ENCODE peak calls at places on chromosomes 3 and 15, in eight cellular contexts. H, V, M, F, I, N, Y and Z are unnamed samples.
A peak's percentile ranks its signal among the peaks of the same experiment; 100 is the strongest.

GRCh38 chr3:183224581-183224980 is 28.5 kb upstream of the B3GNT5 start:
- DNase-seq in H (no peak), V (no peak), M (no peak), F (no peak), I (no peak), N (no peak), Y (no peak), Z (no peak)

GRCh38 chr15:67613708-67614107 is 71.2 kb downstream of the MAP2K5 start:
- DNase-seq in H (no peak), V (no peak), M (no peak), F (peak; percentile 45), I (no peak), N (no peak), Y (no peak), Z (no peak)

GRCh38 chr15:29377141-29377540 is 107.5 kb upstream of the NSMCE3 start:
- DNase-seq in H (no peak), V (no peak), M (no peak), F (no peak), I (no peak), N (no peak), Y (peak; percentile 22), Z (peak; percentile 39)

GRCh38 chr3:38616111-38616510 is 33.4 kb downstream of the SCN5A start:
- DNase-seq in H (no peak), V (no peak), M (no peak), F (no peak), I (no peak), N (no peak), Y (no peak), Z (no peak)

GRCh38 chr3:124882749-124883148 is 4.4 kb downstream of the ITGB5 start:
- DNase-seq in H (peak; percentile 64), V (no peak), M (no peak), F (no peak), I (peak; percentile 90), N (no peak), Y (peak; percentile 59), Z (no peak)

GRCh38 chr3:12170207-12170606 is 11.5 kb upstream of the TIMP4 start:
- DNase-seq in H (peak; percentile 73), V (no peak), M (no peak), F (no peak), I (no peak), N (peak; percentile 7), Y (no peak), Z (no peak)

GRCh38 chr3:116267139-116267538 is 178.1 kb downstream of the LSAMP start:
- DNase-seq in H (no peak), V (no peak), M (no peak), F (no peak), I (no peak), N (no peak), Y (no peak), Z (no peak)

GRCh38 chr15:77538793-77539487 is 93.8 kb downstream of the LINGO1 start:
- DNase-seq in H (no peak), V (no peak), M (peak; percentile 92), F (no peak), I (no peak), N (no peak), Y (no peak), Z (peak; percentile 59)

GRCh38 chr15:93980149-93980911 is 251.0 kb upstream of the MCTP2 start:
- DNase-seq in H (no peak), V (no peak), M (no peak), F (no peak), I (peak; percentile 15), N (no peak), Y (no peak), Z (no peak)

GRCh38 chr3:179995406-179995805 is 41.3 kb downstream of the PEX5L start:
- DNase-seq in H (no peak), V (no peak), M (no peak), F (no peak), I (no peak), N (no peak), Y (no peak), Z (no peak)

GRCh38 chr15:50280271-50280670 is 14.7 kb upstream of the HDC start:
- DNase-seq in H (no peak), V (no peak), M (no peak), F (no peak), I (no peak), N (no peak), Y (no peak), Z (no peak)

GRCh38 chr3:67377299-67377698 is 277.1 kb downstream of the SUCLG2 start:
- DNase-seq in H (no peak), V (no peak), M (no peak), F (no peak), I (no peak), N (no peak), Y (no peak), Z (no peak)

GRCh38 chr3:43028678-43029490 is 49.8 kb downstream of the GASK1A start:
- DNase-seq in H (no peak), V (no peak), M (no peak), F (no peak), I (no peak), N (no peak), Y (peak; percentile 52), Z (no peak)

GRCh38 chr3:129917423-129918007 is 24.0 kb upstream of the TMCC1 start:
- DNase-seq in H (no peak), V (no peak), M (no peak), F (no peak), I (no peak), N (no peak), Y (no peak), Z (no peak)

GRCh38 chr3:108014943-108015342 is 75.9 kb downstream of the CD47 start:
- DNase-seq in H (no peak), V (no peak), M (no peak), F (no peak), I (no peak), N (no peak), Y (no peak), Z (no peak)

GRCh38 chr3:180633722-180634121 is 31.8 kb downstream of the TTC14 start:
- DNase-seq in H (no peak), V (peak; percentile 41), M (no peak), F (no peak), I (no peak), N (no peak), Y (no peak), Z (no peak)

GRCh38 chr15:51227967-51228783 is 110.2 kb downstream of the CYP19A1 start:
- DNase-seq in H (peak; percentile 85), V (no peak), M (no peak), F (peak; percentile 90), I (peak; percentile 84), N (no peak), Y (peak; percentile 73), Z (no peak)

GRCh38 chr3:30649572-30650310 is 43.3 kb downstream of the TGFBR2 start:
- DNase-seq in H (no peak), V (no peak), M (no peak), F (no peak), I (no peak), N (peak; percentile 74), Y (no peak), Z (no peak)

GRCh38 chr15:29631076-29632070 is 190.9 kb downstream of the TJP1 start:
- DNase-seq in H (no peak), V (no peak), M (peak; percentile 89), F (no peak), I (no peak), N (no peak), Y (no peak), Z (peak; percentile 55)

GRCh38 chr15:86879250-86880229 is 799.9 kb downstream of the AGBL1 start:
- DNase-seq in H (no peak), V (no peak), M (no peak), F (no peak), I (no peak), N (no peak), Y (no peak), Z (no peak)

GRCh38 chr3:13204177-13204581 is 130.9 kb upstream of the IQSEC1 start:
- DNase-seq in H (no peak), V (no peak), M (no peak), F (no peak), I (no peak), N (no peak), Y (no peak), Z (no peak)

GRCh38 chr3:161977063-161977462 is 480.5 kb downstream of the OTOL1 start:
- DNase-seq in H (peak; percentile 61), V (no peak), M (no peak), F (no peak), I (no peak), N (no peak), Y (no peak), Z (no peak)

GRCh38 chr15:74209997-74210573 is 7.5 kb upstream of the STRA6 start:
- DNase-seq in H (peak; percentile 88), V (no peak), M (no peak), F (peak; percentile 64), I (no peak), N (no peak), Y (no peak), Z (no peak)

GRCh38 chr3:141105828-141106628 is 54.9 kb downstream of the SPSB4 start:
- DNase-seq in H (peak; percentile 84), V (peak; percentile 68), M (peak; percentile 82), F (peak; percentile 86), I (peak; percentile 84), N (no peak), Y (peak; percentile 82), Z (peak; percentile 75)

GRCh38 chr3:10251006-10251405 is 2.7 kb downstream of the TATDN2 start:
- DNase-seq in H (no peak), V (no peak), M (no peak), F (no peak), I (no peak), N (no peak), Y (no peak), Z (no peak)

GRCh38 chr15:32909431-32909830 is 191.6 kb downstream of the GREM1 start:
- DNase-seq in H (peak; percentile 22), V (no peak), M (no peak), F (no peak), I (no peak), N (no peak), Y (peak; percentile 2), Z (no peak)

GRCh38 chr15:62462268-62462667 is 297.2 kb upstream of the C2CD4B start:
- DNase-seq in H (no peak), V (no peak), M (no peak), F (no peak), I (no peak), N (no peak), Y (no peak), Z (no peak)